ENCODE peak calls at places on chromosome 5, in eight cellular contexts. D is upper lobe of right lung, R is gastrocnemius medialis, O is prostate gland, X is thyroid gland, B is heart left ventricle, K is GM23338, C is endothelial cell of umbilical vein. V is an unnamed sample. For H3K36me3, the result is how much of the 10 kb centered on the place peaks cover.

GRCh38 chr5:54150841-54151240 is 159.5 kb downstream of the ARL15 start:
- DNase-seq in K (no peak), D (no peak), B (no peak), R (no peak), O (no peak), C (no peak), X (no peak), V (no peak)

GRCh38 chr5:14659821-14660607 is 4.5 kb upstream of the OTULIN start:
- DNase-seq in K (no peak), C (no peak), R (no peak), D (no peak), B (no peak), O (peak), X (no peak), V (no peak)

GRCh38 chr5:57243286-57244137 is 69.7 kb downstream of the GPBP1 start:
- DNase-seq in K (no peak), C (no peak), X (no peak), B (no peak), D (no peak), O (no peak), R (no peak), V (peak)

GRCh38 chr5:105593011-105593760 is 2030.6 kb upstream of the NUDT12 start:
- DNase-seq in D (no peak), O (no peak), X (no peak), B (no peak), C (no peak), R (no peak), K (no peak), V (no peak)

GRCh38 chr5:126016256-126016655 is 407.0 kb upstream of the GRAMD2B start:
- DNase-seq in C (no peak), B (peak), D (no peak), O (no peak), K (no peak), R (peak), X (peak), V (no peak)

GRCh38 chr5:9544502-9545300 is 1.2 kb downstream of the SEMA5A start:
- DNase-seq in C (peak), D (peak), R (peak), X (peak), K (peak), B (peak), O (peak), V (peak)

GRCh38 chr5:10600629-10601245 is 36.9 kb downstream of the ANKRD33B start:
- DNase-seq in B (no peak), R (no peak), X (no peak), O (no peak), K (no peak), D (no peak), C (no peak), V (no peak)

GRCh38 chr5:159341914-159342313 is 11.6 kb upstream of the IL12B start:
- DNase-seq in C (no peak), X (peak), K (no peak), B (peak), O (peak), R (peak), D (peak), V (peak)

GRCh38 chr5:148884339-148885020 is 58.1 kb downstream of the ADRB2 start:
- DNase-seq in X (no peak), D (no peak), K (no peak), B (no peak), R (peak), O (no peak), C (no peak), V (no peak)

GRCh38 chr5:96081276-96081858 is 119.7 kb upstream of the ELL2 start:
- DNase-seq in B (no peak), C (peak), K (no peak), X (no peak), D (no peak), O (no peak), R (no peak), V (no peak)

GRCh38 chr5:180135128-180135955 is 63.8 kb upstream of the RNF130 start:
- DNase-seq in O (no peak), R (no peak), C (no peak), B (peak), X (no peak), K (no peak), D (peak), V (peak)

GRCh38 chr5:41250351-41250987 is 37.1 kb upstream of the C6 start:
- DNase-seq in O (peak), C (no peak), R (no peak), D (no peak), X (no peak), K (no peak), B (no peak), V (no peak)

GRCh38 chr5:31442253-31442820 is 89.6 kb downstream of the DROSHA start:
- DNase-seq in K (no peak), C (peak), R (no peak), X (no peak), B (no peak), O (no peak), D (no peak), V (no peak)

GRCh38 chr5:13910637-13911288 is 33.7 kb downstream of the DNAH5 start:
- DNase-seq in D (no peak), O (no peak), X (no peak), C (no peak), R (no peak), K (peak), B (no peak), V (no peak)

GRCh38 chr5:59828623-59829022 is 64.9 kb downstream of the PDE4D start:
- DNase-seq in B (no peak), D (no peak), X (no peak), O (no peak), K (no peak), C (no peak), R (no peak), V (no peak)

GRCh38 chr5:147169399-147169798 is 65.4 kb upstream of the STK32A start:
- DNase-seq in O (no peak), K (no peak), X (no peak), D (no peak), C (no peak), R (no peak), B (no peak), V (no peak)

GRCh38 chr5:53027913-53028312 is 38.8 kb downstream of the ITGA2 start:
- DNase-seq in X (peak), R (no peak), O (peak), B (peak), K (no peak), C (peak), D (no peak), V (no peak)

GRCh38 chr5:134524826-134525686 is at the start of gene JADE2:
- DNase-seq in B (peak), D (peak), X (peak), R (peak), O (peak), K (peak), C (peak), V (peak)

GRCh38 chr5:644509-644908 is 32.4 kb downstream of the CEP72 start:
- DNase-seq in O (no peak), K (no peak), C (no peak), R (no peak), D (peak), B (no peak), X (no peak), V (no peak)

GRCh38 chr5:132747693-132748440 is 641 bp downstream of the CCNI2 start:
- DNase-seq in C (no peak), X (peak), D (no peak), B (no peak), O (no peak), K (peak), R (no peak), V (no peak)

GRCh38 chr5:40364441-40364840 is 315.3 kb upstream of the PTGER4 start:
- DNase-seq in X (no peak), C (no peak), O (no peak), K (no peak), D (no peak), R (no peak), B (no peak), V (no peak)

GRCh38 chr5:149210968-149211495 is 60.6 kb upstream of the AFAP1L1 start:
- DNase-seq in C (no peak), B (no peak), X (no peak), K (peak), O (no peak), D (no peak), R (no peak), V (no peak)

GRCh38 chr5:138459311-138459710 is 6.0 kb upstream of the EGR1 start:
- DNase-seq in K (no peak), X (peak), C (peak), O (no peak), B (peak), R (no peak), D (peak), V (peak)

DNA sequence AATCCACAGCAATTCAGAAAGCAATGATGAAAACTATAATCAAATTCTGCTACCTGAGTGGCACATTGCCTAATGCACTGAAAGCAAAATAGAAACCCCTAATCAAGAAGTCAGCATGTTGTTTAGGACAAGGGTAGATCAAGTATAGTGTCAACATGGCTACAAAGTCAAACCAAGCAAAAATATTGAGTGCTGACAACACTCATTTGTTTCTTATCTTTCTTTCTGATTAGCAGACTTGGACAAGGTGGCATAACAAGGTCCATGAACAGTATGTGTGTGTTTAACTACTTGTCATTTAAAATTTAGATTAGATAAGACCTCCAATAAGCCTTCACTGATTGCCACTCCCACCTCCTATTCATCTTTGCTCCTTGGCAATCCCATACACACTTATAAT is 332.4 kb downstream of the KIAA0825 start:
- DNase-seq in O (no peak), D (no peak), C (no peak), B (no peak), K (no peak), X (no peak), R (no peak), V (no peak)
- H3K36me3 ChIP-seq in O (under half), D (under half), C (under half), B (under half), K (under half), X (under half), R (under half), V (under half)

DNA sequence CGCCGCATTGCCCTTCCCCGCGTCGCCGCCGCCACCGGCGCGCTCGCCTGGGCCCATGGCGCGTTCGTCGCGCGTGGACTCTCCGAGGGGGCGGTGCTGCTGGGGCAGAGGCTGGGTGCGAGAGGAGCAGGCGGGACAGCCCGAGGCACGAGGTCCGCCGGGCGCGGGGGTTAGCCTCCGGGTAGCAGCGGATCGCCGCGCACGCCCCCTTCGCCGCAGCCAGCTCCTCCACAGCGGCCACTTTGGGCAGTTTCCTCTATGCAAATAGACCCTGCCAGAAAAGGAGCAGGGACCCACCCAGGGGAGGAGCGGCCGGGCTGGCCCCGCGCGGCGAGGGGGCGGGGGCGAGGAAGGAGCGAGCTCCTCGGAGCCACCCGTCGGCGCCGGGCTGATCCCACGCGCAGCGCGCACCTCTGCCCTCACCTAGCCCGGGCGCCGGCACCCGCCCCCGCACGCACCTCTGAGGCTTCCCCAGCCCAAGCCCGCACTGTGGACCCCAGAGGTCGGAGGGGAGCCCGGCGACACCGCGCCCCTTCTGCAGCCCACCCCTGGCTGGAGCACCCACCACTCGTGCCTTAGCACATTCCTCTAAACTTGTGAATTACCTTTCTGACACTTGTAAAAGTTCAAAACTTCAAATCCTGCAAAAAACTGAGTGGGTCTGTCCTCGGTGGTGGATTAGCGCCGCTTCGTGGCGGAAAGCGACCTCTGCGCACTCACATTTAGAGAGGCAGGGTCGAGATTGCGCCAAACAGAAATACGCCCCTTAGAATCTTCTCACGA is at the start of gene COL23A1:
- DNase-seq in X (peak), B (peak), O (no peak), R (peak), D (peak), C (peak), K (peak), V (peak)
- TF ChIP-seq CTCF in X (peak), B (peak), O (peak), R (peak), D (peak), C (peak), K (peak), V (peak)

GRCh38 chr5:143384865-143385657 is 18.4 kb downstream of the NR3C1 start:
- DNase-seq in K (no peak), R (no peak), X (no peak), D (no peak), B (no peak), C (no peak), O (no peak), V (no peak)
- H3K36me3 ChIP-seq in K (under half), R (under half), X (under half), D (under half), B (under half), C (under half), O (under half), V (under half)

GRCh38 chr5:55226027-55226933 is 835 bp downstream of the MCIDAS start:
- DNase-seq in D (peak), O (peak), B (no peak), K (peak), X (peak), C (peak), R (no peak), V (peak)
- TF ChIP-seq CTCF in D (peak), O (no peak), B (no peak), K (peak), X (peak), C (peak), R (no peak), V (peak)

GRCh38 chr5:72121753-72122445 is 14.6 kb downstream of the MAP1B start:
- DNase-seq in B (no peak), K (peak), X (no peak), R (no peak), D (no peak), O (no peak), C (no peak), V (no peak)
- H3K36me3 ChIP-seq in B (under half), K (under half), X (under half), R (under half), D (under half), O (under half), C (under half), V (under half)

GRCh38 chr5:151923865-151924264 is 786 bp downstream of the GLRA1 start:
- DNase-seq in B (no peak), K (peak), C (no peak), D (no peak), O (no peak), R (no peak), X (no peak), V (no peak)
- TF ChIP-seq CTCF in B (no peak), K (peak), C (no peak), D (no peak), O (no peak), R (no peak), X (no peak), V (no peak)

V was measured in colonic mucosa.